ENCODE peak calls at places on chromosome 18, in four cellular contexts. W is heart left ventricle, O is lower lobe of right lung, B is stomach. X is an unnamed sample.

GRCh38 chr18:63312731-63313408 is 6.7 kb downstream of the BCL2 start:
- DNase-seq in W (no peak), O (no peak), B (no peak), X (no peak)

GRCh38 chr18:30016179-30016578 is 1026.4 kb downstream of the DSC3 start:
- DNase-seq in W (no peak), O (no peak), B (no peak), X (no peak)

GRCh38 chr18:72601481-72601880 is 57.3 kb upstream of the CBLN2 start:
- DNase-seq in W (no peak), O (no peak), B (no peak), X (peak; percentile 13)

GRCh38 chr18:9782073-9782857 is 74.2 kb downstream of the RAB31 start:
- DNase-seq in W (no peak), O (no peak), B (no peak), X (no peak)

GRCh38 chr18:62498616-62499262 is 24.1 kb upstream of the ZCCHC2 start:
- DNase-seq in W (no peak), O (no peak), B (no peak), X (no peak)

GRCh38 chr18:79379931-79380815 is 15.6 kb upstream of the NFATC1 start:
- DNase-seq in W (no peak), O (no peak), B (no peak), X (no peak)

GRCh38 chr18:30679285-30679930 is 363.1 kb downstream of the DSC3 start:
- DNase-seq in W (no peak), O (no peak), B (no peak), X (no peak)

GRCh38 chr18:10771053-10771709 is 245.4 kb downstream of the NAPG start:
- DNase-seq in W (no peak), O (no peak), B (no peak), X (no peak)

GRCh38 chr18:5073026-5073944 is 123.8 kb downstream of the AKAIN1 start:
- DNase-seq in W (no peak), O (no peak), B (no peak), X (peak; percentile 52)

GRCh38 chr18:63844254-63844653 is 43.3 kb upstream of the SERPINB2 start:
- DNase-seq in W (no peak), O (no peak), B (no peak), X (peak; percentile 1)

GRCh38 chr18:77208969-77209368 is 40.7 kb upstream of the GALR1 start:
- DNase-seq in W (peak; percentile 66), O (no peak), B (peak; percentile 49), X (no peak)

GRCh38 chr18:61748024-61748423 is 144.8 kb downstream of the RNF152 start:
- DNase-seq in W (no peak), O (no peak), B (no peak), X (no peak)

GRCh38 chr18:7855671-7856070 is 288.6 kb downstream of the PTPRM start:
- DNase-seq in W (no peak), O (no peak), B (no peak), X (no peak)

GRCh38 chr18:23095463-23095862 is 39.8 kb upstream of the CABLES1 start:
- DNase-seq in W (no peak), O (no peak), B (no peak), X (no peak)

GRCh38 chr18:74834424-74835309 is 237.0 kb downstream of the ZNF407 start:
- DNase-seq in W (no peak), O (no peak), B (no peak), X (peak; percentile 46)

GRCh38 chr18:8938817-8939216 is 163.7 kb upstream of the NDUFV2 start:
- DNase-seq in W (no peak), O (no peak), B (no peak), X (no peak)

GRCh38 chr18:24584205-24584604 is 123.8 kb downstream of the HRH4 start:
- DNase-seq in W (no peak), O (no peak), B (no peak), X (no peak)

GRCh38 chr18:4605222-4605621 is 150.1 kb upstream of the DLGAP1 start:
- DNase-seq in W (no peak), O (no peak), B (no peak), X (no peak)

GRCh38 chr18:3715223-3716080 is 265.5 kb downstream of the TGIF1 start:
- DNase-seq in W (no peak), O (no peak), B (no peak), X (no peak)

GRCh38 chr18:25950321-25950720 is 140.1 kb downstream of the SS18 start:
- DNase-seq in W (no peak), O (no peak), B (no peak), X (no peak)

GRCh38 chr18:25957017-25957416 is 133.4 kb downstream of the SS18 start:
- DNase-seq in W (no peak), O (no peak), B (no peak), X (no peak)

GRCh38 chr18:25953111-25953510 is 137.3 kb downstream of the SS18 start:
- DNase-seq in W (no peak), O (no peak), B (no peak), X (no peak)
- H3K4me3 ChIP-seq in W (no peak overlapping the region), O (no peak overlapping the region), B (no peak overlapping the region), X (no peak overlapping the region)

GRCh38 chr18:49890041-49890440 is 76.7 kb upstream of the ACAA2 start:
- DNase-seq in W (no peak), O (no peak), B (no peak), X (no peak)

GRCh38 chr18:49884465-49884864 is 71.1 kb upstream of the ACAA2 start:
- DNase-seq in W (no peak), O (no peak), B (no peak), X (no peak)

GRCh38 chr18:49884959-49885358 is 71.6 kb upstream of the ACAA2 start:
- DNase-seq in W (no peak), O (no peak), B (no peak), X (no peak)

GRCh38 chr18:49892148-49892924 is 79.0 kb upstream of the ACAA2 start:
- DNase-seq in W (no peak), O (no peak), B (no peak), X (no peak)

GRCh38 chr18:49886891-49887764 is 73.8 kb upstream of the ACAA2 start:
- DNase-seq in W (no peak), O (no peak), B (no peak), X (no peak)
- TF ChIP-seq CTCF in W (no peak), O (no peak), B (no peak), X (no peak)

GRCh38 chr18:58556333-58557012 is 72.4 kb downstream of the ALPK2 start:
- DNase-seq in W (peak; percentile 84), O (no peak), B (peak; percentile 53), X (no peak)
- H3K27me3 ChIP-seq in W (no peaks in the 10 kb centered on the region), O (no peaks in the 10 kb centered on the region), B (no peaks in the 10 kb centered on the region), X (no peaks in the 10 kb centered on the region)

GRCh38 chr18:48410095-48410920 is 1.1 kb upstream of the ZBTB7C start:
- DNase-seq in W (peak; percentile 95), O (peak; percentile 94), B (peak; percentile 94), X (peak; percentile 85)

GRCh38 chr18:48408727-48409590 is at the start of gene ZBTB7C:
- DNase-seq in W (peak; percentile 56), O (peak; percentile 57), B (peak; percentile 60), X (peak; percentile 18)

GRCh38 chr18:48409591-48410094 is 460 bp upstream of the ZBTB7C start:
- DNase-seq in W (peak; percentile 60), O (peak; percentile 72), B (no peak), X (peak; percentile 12)

GRCh38 chr18:48407358-48407757 is 1.8 kb downstream of the ZBTB7C start:
- DNase-seq in W (no peak), O (no peak), B (no peak), X (no peak)

DNA sequence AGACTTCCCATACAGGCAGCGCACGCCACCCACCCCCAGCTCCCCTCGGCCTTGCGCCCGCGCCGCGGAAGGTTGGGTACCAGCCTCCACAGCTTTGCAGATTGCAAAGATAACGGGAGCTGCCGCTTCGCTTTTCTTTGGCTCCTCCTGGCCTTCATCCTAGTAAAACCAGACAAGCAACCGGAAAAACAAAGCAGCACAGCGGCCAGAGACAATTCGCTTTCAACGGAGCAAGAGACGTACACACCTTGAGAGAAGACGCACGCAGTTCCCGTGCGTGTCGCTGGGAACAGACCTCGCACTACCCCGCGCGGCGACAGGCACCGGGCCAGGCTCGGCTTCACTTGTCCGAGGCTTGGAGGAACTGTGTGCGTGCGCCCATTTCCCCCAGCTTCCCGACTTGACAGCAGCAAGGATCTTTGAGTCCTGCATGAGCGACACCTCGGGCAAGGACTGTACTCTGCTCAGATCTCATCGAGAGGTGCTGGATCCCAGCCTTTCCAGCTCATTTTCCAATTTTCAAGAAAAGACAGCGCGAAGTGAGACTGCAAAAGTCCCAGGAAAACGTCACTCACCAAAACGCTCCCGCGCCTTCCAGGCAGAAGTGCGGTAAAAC is 964 bp downstream of the ZBTB7C start:
- DNase-seq in W (peak; percentile 44), O (peak; percentile 57), B (no peak), X (no peak)
- H3K4me3 ChIP-seq in W (peak overlapping the region; percentile 73), O (peak overlapping the region; percentile 77), B (peak overlapping the region; percentile 81), X (no peak overlapping the region)

DNA sequence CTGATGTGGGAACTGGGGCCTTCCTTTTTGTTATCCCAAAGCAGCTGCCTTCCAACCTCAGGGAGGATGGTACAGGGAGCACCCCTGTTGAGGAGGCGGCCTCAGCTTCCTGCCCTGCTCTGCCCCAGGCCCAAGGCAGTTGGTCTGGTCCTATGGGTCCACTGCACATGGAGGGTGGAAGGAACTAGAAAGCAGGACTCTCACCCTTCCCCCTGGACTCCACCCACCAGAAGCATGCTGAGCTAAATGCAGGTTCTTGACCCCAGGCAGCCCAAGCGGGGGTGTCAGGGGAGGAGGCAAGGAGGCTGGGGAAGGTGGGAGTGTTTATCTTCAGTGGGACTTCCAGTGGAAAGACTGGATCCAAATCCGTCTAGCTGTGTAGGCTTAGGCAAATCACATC is 158.5 kb downstream of the SMAD2 start:
- DNase-seq in W (no peak), O (no peak), B (no peak), X (no peak)
- TF ChIP-seq CTCF in W (no peak), O (no peak), B (no peak), X (no peak)

GRCh38 chr18:37420315-37420880 is 145.2 kb downstream of the CELF4 start:
- DNase-seq in W (no peak), O (no peak), B (no peak), X (no peak)

GRCh38 chr18:37419866-37420265 is 145.7 kb downstream of the CELF4 start:
- DNase-seq in W (no peak), O (no peak), B (no peak), X (no peak)

GRCh38 chr18:37422116-37422515 is 143.5 kb downstream of the CELF4 start:
- DNase-seq in W (no peak), O (no peak), B (no peak), X (no peak)

GRCh38 chr18:37421349-37422080 is 144.1 kb downstream of the CELF4 start:
- DNase-seq in W (no peak), O (no peak), B (no peak), X (no peak)

GRCh38 chr18:37419272-37419671 is 146.3 kb downstream of the CELF4 start:
- DNase-seq in W (no peak), O (no peak), B (no peak), X (no peak)
- H3K27me3 ChIP-seq in W (no peaks in the 10 kb centered on the region), O (no peaks in the 10 kb centered on the region), B (peaks cover 11% of the 10 kb centered on the region), X (no peaks in the 10 kb centered on the region)